ENCODE peak calls at places on chromosome 11, in four cellular contexts. M is hippocampal formation; U is CD8-positive, alpha-beta T cell; Q is stimulated activated CD4-positive, alpha-beta T cell treated with anti-CD3 and anti-CD28 coated beads, Interleukin-1b, Interleukin-23, amount 100 ng/mL, for 24 hours. R is an unnamed sample.

GRCh38 chr11:10979529-10979928 is 121.7 kb upstream of the ZBED5 start:
- DNase-seq in M (no peak), Q (no peak), U (no peak), R (no peak)

GRCh38 chr11:34492806-34493414 is 20.7 kb downstream of the ELF5 start:
- DNase-seq in U (no peak), M (peak; percentile 74), Q (no peak), R (peak; percentile 83)

GRCh38 chr11:69463181-69463891 is 18.1 kb upstream of the LINC01488 start:
- DNase-seq in Q (no peak), M (no peak), U (no peak), R (no peak)

GRCh38 chr11:134932761-134933160 is 520.7 kb upstream of the B3GAT1 start:
- DNase-seq in U (no peak), Q (no peak), M (no peak), R (no peak)

GRCh38 chr11:131885371-131885770 is 515.0 kb downstream of the NTM start:
- DNase-seq in M (no peak), U (no peak), Q (no peak), R (peak; percentile 33)

GRCh38 chr11:22922672-22923071 is 62.4 kb upstream of the CCDC179 start:
- DNase-seq in M (no peak), U (no peak), Q (no peak), R (no peak)

GRCh38 chr11:119782021-119782420 is 53.0 kb upstream of the NECTIN1 start:
- DNase-seq in U (no peak), Q (no peak), M (no peak), R (no peak)

GRCh38 chr11:65477271-65478029 is 21.4 kb upstream of the MALAT1 start:
- DNase-seq in M (peak; percentile 96), U (peak; percentile 85), Q (peak; percentile 75), R (peak; percentile 94)

GRCh38 chr11:122317337-122317736 is 201.3 kb upstream of the BLID start:
- DNase-seq in Q (no peak), M (no peak), U (no peak), R (no peak)

R was measured in NCI-H1417.